ENCODE peak calls at places on chromosomes 13 and 19, in eight cellular contexts. One of them, this sample, is unnamed.

GRCh38 chr13:38685974-38686571 is 804 bp upstream of the FREM2 start:
- DNase-seq in endothelial cell of umbilical vein: no peak
- DNase-seq in heart left ventricle: no peak
- DNase-seq in HCT116: no peak
- DNase-seq in adrenal gland: no peak
- DNase-seq in ovary: no peak
- DNase-seq in upper lobe of left lung: peak
- DNase-seq in uterus: no peak
- DNase-seq in this sample: no peak

GRCh38 chr13:49329831-49330545 is 82.3 kb downstream of the CDADC1 start:
- DNase-seq in endothelial cell of umbilical vein: no peak
- DNase-seq in heart left ventricle: no peak
- DNase-seq in HCT116: no peak
- DNase-seq in adrenal gland: no peak
- DNase-seq in ovary: peak
- DNase-seq in upper lobe of left lung: no peak
- DNase-seq in uterus: no peak
- DNase-seq in this sample: no peak

GRCh38 chr19:10332158-10332964 is 968 bp downstream of the RAVER1 start:
- DNase-seq in endothelial cell of umbilical vein: no peak
- DNase-seq in heart left ventricle: no peak
- DNase-seq in HCT116: no peak
- DNase-seq in adrenal gland: no peak
- DNase-seq in ovary: no peak
- DNase-seq in upper lobe of left lung: no peak
- DNase-seq in uterus: no peak
- DNase-seq in this sample: no peak

GRCh38 chr19:33953592-33953991 is 156.9 kb downstream of the KCTD15 start:
- DNase-seq in endothelial cell of umbilical vein: peak
- DNase-seq in heart left ventricle: no peak
- DNase-seq in HCT116: no peak
- DNase-seq in adrenal gland: no peak
- DNase-seq in ovary: no peak
- DNase-seq in upper lobe of left lung: no peak
- DNase-seq in uterus: no peak
- DNase-seq in this sample: no peak

GRCh38 chr13:44651209-44651608 is 75.1 kb upstream of the TSC22D1 start:
- DNase-seq in endothelial cell of umbilical vein: no peak
- DNase-seq in heart left ventricle: no peak
- DNase-seq in HCT116: no peak
- DNase-seq in adrenal gland: no peak
- DNase-seq in ovary: no peak
- DNase-seq in upper lobe of left lung: no peak
- DNase-seq in uterus: no peak
- DNase-seq in this sample: no peak

GRCh38 chr13:107835339-107836018 is 379.9 kb downstream of the LIG4 start:
- DNase-seq in endothelial cell of umbilical vein: no peak
- DNase-seq in heart left ventricle: no peak
- DNase-seq in HCT116: no peak
- DNase-seq in adrenal gland: no peak
- DNase-seq in ovary: no peak
- DNase-seq in upper lobe of left lung: no peak
- DNase-seq in uterus: no peak
- DNase-seq in this sample: peak

GRCh38 chr19:14091086-14091884 is 734 bp upstream of the SAMD1 start:
- DNase-seq in endothelial cell of umbilical vein: peak
- DNase-seq in heart left ventricle: peak
- DNase-seq in HCT116: no peak
- DNase-seq in adrenal gland: peak
- DNase-seq in ovary: no peak
- DNase-seq in upper lobe of left lung: peak
- DNase-seq in uterus: peak
- DNase-seq in this sample: peak

GRCh38 chr13:66139250-66139649 is 1090.9 kb downstream of the PCDH9 start:
- DNase-seq in endothelial cell of umbilical vein: no peak
- DNase-seq in heart left ventricle: no peak
- DNase-seq in HCT116: no peak
- DNase-seq in adrenal gland: no peak
- DNase-seq in ovary: no peak
- DNase-seq in upper lobe of left lung: no peak
- DNase-seq in uterus: no peak
- DNase-seq in this sample: no peak

GRCh38 chr13:35771898-35772297 is 295.4 kb upstream of the MAB21L1 start:
- DNase-seq in endothelial cell of umbilical vein: no peak
- DNase-seq in heart left ventricle: no peak
- DNase-seq in HCT116: no peak
- DNase-seq in adrenal gland: no peak
- DNase-seq in ovary: no peak
- DNase-seq in upper lobe of left lung: no peak
- DNase-seq in uterus: no peak
- DNase-seq in this sample: no peak

GRCh38 chr19:9835507-9835949 is 410 bp downstream of the PIN1 start:
- DNase-seq in endothelial cell of umbilical vein: no peak
- DNase-seq in heart left ventricle: peak
- DNase-seq in HCT116: no peak
- DNase-seq in adrenal gland: no peak
- DNase-seq in ovary: no peak
- DNase-seq in upper lobe of left lung: no peak
- DNase-seq in uterus: no peak
- DNase-seq in this sample: no peak

GRCh38 chr13:77330009-77330471 is 3.1 kb upstream of the MYCBP2 start:
- DNase-seq in endothelial cell of umbilical vein: peak
- DNase-seq in heart left ventricle: no peak
- DNase-seq in HCT116: no peak
- DNase-seq in adrenal gland: no peak
- DNase-seq in ovary: no peak
- DNase-seq in upper lobe of left lung: no peak
- DNase-seq in uterus: no peak
- DNase-seq in this sample: no peak

DNA sequence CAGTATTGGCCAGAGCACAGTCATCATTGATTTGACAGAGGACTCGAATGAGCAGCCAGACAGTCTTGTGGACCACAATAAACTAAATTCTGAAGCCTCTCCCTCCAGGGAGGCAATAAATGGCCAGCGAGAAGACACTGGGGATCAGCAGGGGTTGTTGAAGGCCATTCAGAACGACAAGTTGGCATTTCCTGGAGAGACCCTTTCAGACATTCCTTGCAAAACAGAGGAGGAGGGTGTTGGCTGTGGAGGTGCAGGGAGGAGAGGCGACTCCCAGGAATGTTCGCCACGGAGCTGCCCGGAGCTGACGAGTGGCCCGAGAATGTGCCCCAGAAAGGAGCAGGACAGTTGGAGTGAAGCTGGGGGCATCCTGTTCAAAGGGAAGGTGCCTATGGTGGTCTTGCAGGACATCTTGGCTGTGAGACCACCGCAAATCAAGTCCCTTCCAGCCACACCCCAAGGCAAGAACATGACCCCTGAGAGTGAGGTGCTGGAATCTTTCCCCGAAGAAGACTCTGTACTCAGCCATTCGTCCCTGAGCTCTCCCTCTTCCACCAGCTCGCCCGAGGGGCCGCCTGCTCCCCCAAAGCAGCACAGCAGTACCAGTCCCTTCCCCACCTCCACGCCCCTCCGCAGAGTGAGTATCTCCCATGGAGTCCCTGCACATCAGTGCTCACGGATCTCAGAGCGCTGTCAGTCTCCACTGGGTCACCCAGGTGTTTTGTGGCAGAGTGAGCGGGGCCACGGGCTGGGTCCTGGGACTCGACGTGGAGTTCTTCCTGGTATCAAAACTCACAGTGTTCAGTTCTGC is 6.9 kb downstream of the CHAF1A start:
- DNase-seq in endothelial cell of umbilical vein: no peak
- DNase-seq in heart left ventricle: peak
- DNase-seq in HCT116: no peak
- DNase-seq in adrenal gland: no peak
- DNase-seq in ovary: no peak
- DNase-seq in upper lobe of left lung: no peak
- DNase-seq in uterus: no peak
- DNase-seq in this sample: no peak
- TF ChIP-seq POLR2A in endothelial cell of umbilical vein: no peak
- TF ChIP-seq POLR2A in heart left ventricle: no peak
- TF ChIP-seq POLR2A in HCT116: no peak
- TF ChIP-seq POLR2A in adrenal gland: no peak
- TF ChIP-seq POLR2A in ovary: no peak
- TF ChIP-seq POLR2A in upper lobe of left lung: no peak
- TF ChIP-seq POLR2A in uterus: no peak
- TF ChIP-seq POLR2A in this sample: no peak

GRCh38 chr13:31161583-31162150 is at the start of gene HSPH1:
- DNase-seq in endothelial cell of umbilical vein: peak
- DNase-seq in heart left ventricle: peak
- DNase-seq in HCT116: peak
- DNase-seq in adrenal gland: peak
- DNase-seq in ovary: peak
- DNase-seq in upper lobe of left lung: peak
- DNase-seq in uterus: peak
- DNase-seq in this sample: peak

GRCh38 chr13:31162151-31163008 is 676 bp upstream of the HSPH1 start:
- DNase-seq in endothelial cell of umbilical vein: peak
- DNase-seq in heart left ventricle: peak
- DNase-seq in HCT116: peak
- DNase-seq in adrenal gland: peak
- DNase-seq in ovary: peak
- DNase-seq in upper lobe of left lung: peak
- DNase-seq in uterus: peak
- DNase-seq in this sample: peak

GRCh38 chr13:31166591-31166990 is 4.9 kb upstream of the HSPH1 start:
- DNase-seq in endothelial cell of umbilical vein: no peak
- DNase-seq in heart left ventricle: no peak
- DNase-seq in HCT116: no peak
- DNase-seq in adrenal gland: no peak
- DNase-seq in ovary: no peak
- DNase-seq in upper lobe of left lung: no peak
- DNase-seq in uterus: no peak
- DNase-seq in this sample: no peak

GRCh38 chr13:31159306-31159705 is 2.4 kb downstream of the HSPH1 start:
- DNase-seq in endothelial cell of umbilical vein: no peak
- DNase-seq in heart left ventricle: no peak
- DNase-seq in HCT116: no peak
- DNase-seq in adrenal gland: no peak
- DNase-seq in ovary: no peak
- DNase-seq in upper lobe of left lung: no peak
- DNase-seq in uterus: no peak
- DNase-seq in this sample: no peak

DNA sequence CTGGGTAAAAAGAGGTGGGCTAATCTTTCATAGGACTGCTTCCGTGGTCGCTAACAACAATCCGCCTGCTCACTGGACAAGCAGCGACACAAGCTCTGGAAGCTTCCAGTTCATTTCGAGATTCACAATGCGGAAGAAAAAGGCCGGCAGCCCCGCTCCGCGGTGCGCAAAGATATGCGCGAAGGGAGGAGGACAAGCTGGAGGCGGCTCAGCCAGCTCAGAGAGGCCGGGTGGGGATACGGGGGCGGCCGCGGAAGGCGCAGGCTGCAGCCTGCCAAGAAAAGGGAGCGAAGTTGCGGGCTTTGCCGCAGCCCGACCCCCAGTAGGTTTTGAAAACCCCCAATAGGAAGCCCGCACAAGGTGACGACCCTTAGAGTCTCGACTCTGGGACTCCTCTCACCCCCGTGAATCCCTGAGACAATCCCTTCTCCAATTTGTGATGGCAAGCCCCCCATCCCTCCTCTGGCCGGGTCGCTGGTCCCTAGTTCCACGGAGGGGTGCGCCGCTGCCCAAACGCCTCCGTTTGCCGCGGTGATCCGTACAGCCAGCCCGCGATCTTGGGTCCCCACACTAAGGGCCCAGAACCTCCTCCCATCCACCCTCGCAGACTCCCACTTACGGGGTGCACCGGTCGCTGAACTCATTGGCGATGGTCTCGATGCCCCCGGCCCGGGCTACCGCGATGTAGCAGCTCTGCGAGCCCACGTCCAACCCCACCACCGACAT is 684 bp downstream of the HSPH1 start:
- DNase-seq in endothelial cell of umbilical vein: peak
- DNase-seq in heart left ventricle: peak
- DNase-seq in HCT116: no peak
- DNase-seq in adrenal gland: peak
- DNase-seq in ovary: peak
- DNase-seq in upper lobe of left lung: peak
- DNase-seq in uterus: peak
- DNase-seq in this sample: no peak
- TF ChIP-seq POLR2A in endothelial cell of umbilical vein: no peak
- TF ChIP-seq POLR2A in heart left ventricle: no peak
- TF ChIP-seq POLR2A in HCT116: peak
- TF ChIP-seq POLR2A in adrenal gland: peak
- TF ChIP-seq POLR2A in ovary: no peak
- TF ChIP-seq POLR2A in upper lobe of left lung: peak
- TF ChIP-seq POLR2A in uterus: peak
- TF ChIP-seq POLR2A in this sample: no peak

GRCh38 chr19:47757617-47758432 is 12.5 kb downstream of the NOP53 start:
- DNase-seq in endothelial cell of umbilical vein: no peak
- DNase-seq in heart left ventricle: no peak
- DNase-seq in HCT116: no peak
- DNase-seq in adrenal gland: no peak
- DNase-seq in ovary: no peak
- DNase-seq in upper lobe of left lung: no peak
- DNase-seq in uterus: no peak
- DNase-seq in this sample: no peak
- TF ChIP-seq POLR2A in endothelial cell of umbilical vein: no peak
- TF ChIP-seq POLR2A in heart left ventricle: no peak
- TF ChIP-seq POLR2A in HCT116: no peak
- TF ChIP-seq POLR2A in adrenal gland: no peak
- TF ChIP-seq POLR2A in ovary: no peak
- TF ChIP-seq POLR2A in upper lobe of left lung: no peak
- TF ChIP-seq POLR2A in uterus: no peak
- TF ChIP-seq POLR2A in this sample: no peak

GRCh38 chr13:73198888-73199497 is 140.2 kb downstream of the KLF5 start:
- DNase-seq in endothelial cell of umbilical vein: no peak
- DNase-seq in heart left ventricle: no peak
- DNase-seq in HCT116: no peak
- DNase-seq in adrenal gland: no peak
- DNase-seq in ovary: no peak
- DNase-seq in upper lobe of left lung: no peak
- DNase-seq in uterus: no peak
- DNase-seq in this sample: no peak
- TF ChIP-seq POLR2A in endothelial cell of umbilical vein: no peak
- TF ChIP-seq POLR2A in heart left ventricle: no peak
- TF ChIP-seq POLR2A in HCT116: no peak
- TF ChIP-seq POLR2A in adrenal gland: no peak
- TF ChIP-seq POLR2A in ovary: no peak
- TF ChIP-seq POLR2A in upper lobe of left lung: no peak
- TF ChIP-seq POLR2A in uterus: no peak
- TF ChIP-seq POLR2A in this sample: no peak

GRCh38 chr19:6065685-6066365 is 44.5 kb downstream of the RFX2 start:
- DNase-seq in endothelial cell of umbilical vein: peak
- DNase-seq in heart left ventricle: no peak
- DNase-seq in HCT116: no peak
- DNase-seq in adrenal gland: peak
- DNase-seq in ovary: no peak
- DNase-seq in upper lobe of left lung: peak
- DNase-seq in uterus: peak
- DNase-seq in this sample: no peak
- TF ChIP-seq POLR2A in endothelial cell of umbilical vein: no peak
- TF ChIP-seq POLR2A in heart left ventricle: no peak
- TF ChIP-seq POLR2A in HCT116: no peak
- TF ChIP-seq POLR2A in adrenal gland: no peak
- TF ChIP-seq POLR2A in ovary: no peak
- TF ChIP-seq POLR2A in upper lobe of left lung: peak
- TF ChIP-seq POLR2A in uterus: no peak
- TF ChIP-seq POLR2A in this sample: no peak